ENCODE peak calls at places on chromosomes 11 and 22, in five cellular contexts. One of them, this sample, is unnamed.
A peak's percentile ranks its signal among the peaks of the same experiment; 100 is the strongest.

GRCh38 chr22:36610056-36610455 is 81.1 kb upstream of the EIF3D start:
- DNase-seq in activated CD8-positive, alpha-beta memory T cell treated with anti-CD3 and anti-CD28 coated beads, Interleukin-2, amount 50 U/mL, for 48 hours: no peak
- DNase-seq in T-helper 2 cell: no peak
- DNase-seq in fibroblast of mammary gland: no peak
- DNase-seq in HEK293T: no peak
- DNase-seq in this sample: no peak

GRCh38 chr11:93622043-93622442 is 39.4 kb upstream of the CEP295 start:
- DNase-seq in activated CD8-positive, alpha-beta memory T cell treated with anti-CD3 and anti-CD28 coated beads, Interleukin-2, amount 50 U/mL, for 48 hours: no peak
- DNase-seq in T-helper 2 cell: no peak
- DNase-seq in fibroblast of mammary gland: peak; percentile 7
- DNase-seq in HEK293T: no peak
- DNase-seq in this sample: no peak

GRCh38 chr11:33997473-33998347 is 53.8 kb upstream of the CAPRIN1 start:
- DNase-seq in activated CD8-positive, alpha-beta memory T cell treated with anti-CD3 and anti-CD28 coated beads, Interleukin-2, amount 50 U/mL, for 48 hours: no peak
- DNase-seq in T-helper 2 cell: no peak
- DNase-seq in fibroblast of mammary gland: peak; percentile 7
- DNase-seq in HEK293T: no peak
- DNase-seq in this sample: no peak

GRCh38 chr22:44455963-44456358 is 42.1 kb downstream of the RTL6 start:
- DNase-seq in activated CD8-positive, alpha-beta memory T cell treated with anti-CD3 and anti-CD28 coated beads, Interleukin-2, amount 50 U/mL, for 48 hours: peak; percentile 39
- DNase-seq in T-helper 2 cell: no peak
- DNase-seq in fibroblast of mammary gland: no peak
- DNase-seq in HEK293T: no peak
- DNase-seq in this sample: no peak

GRCh38 chr11:119476038-119476437 is 53.1 kb upstream of the THY1 start:
- DNase-seq in activated CD8-positive, alpha-beta memory T cell treated with anti-CD3 and anti-CD28 coated beads, Interleukin-2, amount 50 U/mL, for 48 hours: no peak
- DNase-seq in T-helper 2 cell: no peak
- DNase-seq in fibroblast of mammary gland: no peak
- DNase-seq in HEK293T: no peak
- DNase-seq in this sample: no peak

GRCh38 chr11:47391077-47391583 is 12.8 kb upstream of the SPI1 start:
- DNase-seq in activated CD8-positive, alpha-beta memory T cell treated with anti-CD3 and anti-CD28 coated beads, Interleukin-2, amount 50 U/mL, for 48 hours: peak; percentile 46
- DNase-seq in T-helper 2 cell: no peak
- DNase-seq in fibroblast of mammary gland: no peak
- DNase-seq in HEK293T: no peak
- DNase-seq in this sample: no peak

GRCh38 chr11:6397636-6398035 is 7.4 kb downstream of the SMPD1 start:
- DNase-seq in activated CD8-positive, alpha-beta memory T cell treated with anti-CD3 and anti-CD28 coated beads, Interleukin-2, amount 50 U/mL, for 48 hours: no peak
- DNase-seq in T-helper 2 cell: no peak
- DNase-seq in fibroblast of mammary gland: no peak
- DNase-seq in HEK293T: no peak
- DNase-seq in this sample: no peak

GRCh38 chr22:41650821-41651220 is 29.7 kb downstream of the XRCC6 start:
- DNase-seq in activated CD8-positive, alpha-beta memory T cell treated with anti-CD3 and anti-CD28 coated beads, Interleukin-2, amount 50 U/mL, for 48 hours: no peak
- DNase-seq in T-helper 2 cell: no peak
- DNase-seq in fibroblast of mammary gland: no peak
- DNase-seq in HEK293T: no peak
- DNase-seq in this sample: no peak

GRCh38 chr11:61890536-61891330 is 612 bp downstream of the FADS3 start:
- DNase-seq in activated CD8-positive, alpha-beta memory T cell treated with anti-CD3 and anti-CD28 coated beads, Interleukin-2, amount 50 U/mL, for 48 hours: peak; percentile 60
- DNase-seq in T-helper 2 cell: peak; percentile 11
- DNase-seq in fibroblast of mammary gland: peak; percentile 80
- DNase-seq in HEK293T: no peak
- DNase-seq in this sample: no peak

GRCh38 chr11:15278129-15278528 is 163.4 kb downstream of the INSC start:
- DNase-seq in activated CD8-positive, alpha-beta memory T cell treated with anti-CD3 and anti-CD28 coated beads, Interleukin-2, amount 50 U/mL, for 48 hours: no peak
- DNase-seq in T-helper 2 cell: no peak
- DNase-seq in fibroblast of mammary gland: peak; percentile 20
- DNase-seq in HEK293T: no peak
- DNase-seq in this sample: no peak

GRCh38 chr11:78742430-78742829 is 167.8 kb upstream of the NARS2 start:
- DNase-seq in activated CD8-positive, alpha-beta memory T cell treated with anti-CD3 and anti-CD28 coated beads, Interleukin-2, amount 50 U/mL, for 48 hours: no peak
- DNase-seq in T-helper 2 cell: no peak
- DNase-seq in fibroblast of mammary gland: peak; percentile 45
- DNase-seq in HEK293T: no peak
- DNase-seq in this sample: no peak

GRCh38 chr11:119218141-119218878 is 12.2 kb downstream of the CBL start:
- DNase-seq in activated CD8-positive, alpha-beta memory T cell treated with anti-CD3 and anti-CD28 coated beads, Interleukin-2, amount 50 U/mL, for 48 hours: no peak
- DNase-seq in T-helper 2 cell: no peak
- DNase-seq in fibroblast of mammary gland: peak; percentile 99
- DNase-seq in HEK293T: no peak
- DNase-seq in this sample: no peak

GRCh38 chr11:2098691-2099522 is 40.3 kb downstream of the IGF2 start:
- DNase-seq in activated CD8-positive, alpha-beta memory T cell treated with anti-CD3 and anti-CD28 coated beads, Interleukin-2, amount 50 U/mL, for 48 hours: no peak
- DNase-seq in T-helper 2 cell: no peak
- DNase-seq in fibroblast of mammary gland: no peak
- DNase-seq in HEK293T: no peak
- DNase-seq in this sample: no peak

GRCh38 chr22:27418261-27418660 is 383.3 kb downstream of the MN1 start:
- DNase-seq in activated CD8-positive, alpha-beta memory T cell treated with anti-CD3 and anti-CD28 coated beads, Interleukin-2, amount 50 U/mL, for 48 hours: no peak
- DNase-seq in T-helper 2 cell: no peak
- DNase-seq in fibroblast of mammary gland: no peak
- DNase-seq in HEK293T: no peak
- DNase-seq in this sample: no peak

GRCh38 chr11:122207921-122208764 is 92.1 kb upstream of the BLID start:
- DNase-seq in activated CD8-positive, alpha-beta memory T cell treated with anti-CD3 and anti-CD28 coated beads, Interleukin-2, amount 50 U/mL, for 48 hours: no peak
- DNase-seq in T-helper 2 cell: no peak
- DNase-seq in fibroblast of mammary gland: peak; percentile 73
- DNase-seq in HEK293T: no peak
- DNase-seq in this sample: no peak

GRCh38 chr11:61969391-61969758 is 1.9 kb upstream of the FTH1 start:
- DNase-seq in activated CD8-positive, alpha-beta memory T cell treated with anti-CD3 and anti-CD28 coated beads, Interleukin-2, amount 50 U/mL, for 48 hours: no peak
- DNase-seq in T-helper 2 cell: no peak
- DNase-seq in fibroblast of mammary gland: no peak
- DNase-seq in HEK293T: no peak
- DNase-seq in this sample: no peak

GRCh38 chr22:42825796-42826195 is 31.3 kb downstream of the ARFGAP3 start:
- DNase-seq in activated CD8-positive, alpha-beta memory T cell treated with anti-CD3 and anti-CD28 coated beads, Interleukin-2, amount 50 U/mL, for 48 hours: no peak
- DNase-seq in T-helper 2 cell: no peak
- DNase-seq in fibroblast of mammary gland: no peak
- DNase-seq in HEK293T: no peak
- DNase-seq in this sample: no peak

GRCh38 chr11:67563354-67564114 is 20.1 kb upstream of the GSTP1 start:
- DNase-seq in activated CD8-positive, alpha-beta memory T cell treated with anti-CD3 and anti-CD28 coated beads, Interleukin-2, amount 50 U/mL, for 48 hours: no peak
- DNase-seq in T-helper 2 cell: no peak
- DNase-seq in fibroblast of mammary gland: peak; percentile 92
- DNase-seq in HEK293T: no peak
- DNase-seq in this sample: no peak

GRCh38 chr11:58444285-58444684 is 2.2 kb upstream of the OR5B12 start:
- DNase-seq in activated CD8-positive, alpha-beta memory T cell treated with anti-CD3 and anti-CD28 coated beads, Interleukin-2, amount 50 U/mL, for 48 hours: no peak
- DNase-seq in T-helper 2 cell: no peak
- DNase-seq in fibroblast of mammary gland: no peak
- DNase-seq in HEK293T: no peak
- DNase-seq in this sample: no peak

GRCh38 chr11:50247309-50247874 is 214.7 kb downstream of the OR4C45 start:
- DNase-seq in activated CD8-positive, alpha-beta memory T cell treated with anti-CD3 and anti-CD28 coated beads, Interleukin-2, amount 50 U/mL, for 48 hours: no peak
- DNase-seq in T-helper 2 cell: no peak
- DNase-seq in fibroblast of mammary gland: no peak
- DNase-seq in HEK293T: no peak
- DNase-seq in this sample: no peak

GRCh38 chr22:30881361-30882180 is 87.0 kb downstream of the MORC2 start:
- DNase-seq in activated CD8-positive, alpha-beta memory T cell treated with anti-CD3 and anti-CD28 coated beads, Interleukin-2, amount 50 U/mL, for 48 hours: no peak
- DNase-seq in T-helper 2 cell: no peak
- DNase-seq in fibroblast of mammary gland: no peak
- DNase-seq in HEK293T: no peak
- DNase-seq in this sample: no peak

GRCh38 chr11:86515297-86516094 is 140.8 kb downstream of the CCDC81 start:
- DNase-seq in activated CD8-positive, alpha-beta memory T cell treated with anti-CD3 and anti-CD28 coated beads, Interleukin-2, amount 50 U/mL, for 48 hours: no peak
- DNase-seq in T-helper 2 cell: no peak
- DNase-seq in fibroblast of mammary gland: peak; percentile 91
- DNase-seq in HEK293T: peak; percentile 17
- DNase-seq in this sample: no peak

GRCh38 chr11:64881476-64881875 is 3.1 kb upstream of the EHD1 start:
- DNase-seq in activated CD8-positive, alpha-beta memory T cell treated with anti-CD3 and anti-CD28 coated beads, Interleukin-2, amount 50 U/mL, for 48 hours: no peak
- DNase-seq in T-helper 2 cell: no peak
- DNase-seq in fibroblast of mammary gland: no peak
- DNase-seq in HEK293T: no peak
- DNase-seq in this sample: no peak

GRCh38 chr22:45120931-45121330 is 42.8 kb upstream of the NUP50 start:
- DNase-seq in activated CD8-positive, alpha-beta memory T cell treated with anti-CD3 and anti-CD28 coated beads, Interleukin-2, amount 50 U/mL, for 48 hours: no peak
- DNase-seq in T-helper 2 cell: no peak
- DNase-seq in fibroblast of mammary gland: peak; percentile 56
- DNase-seq in HEK293T: no peak
- DNase-seq in this sample: no peak

GRCh38 chr22:20267441-20268288 is 453 bp downstream of the RTN4R start:
- DNase-seq in activated CD8-positive, alpha-beta memory T cell treated with anti-CD3 and anti-CD28 coated beads, Interleukin-2, amount 50 U/mL, for 48 hours: no peak
- DNase-seq in T-helper 2 cell: no peak
- DNase-seq in fibroblast of mammary gland: no peak
- DNase-seq in HEK293T: peak; percentile 40
- DNase-seq in this sample: no peak

GRCh38 chr11:86047275-86047991 is 21.5 kb downstream of the PICALM start:
- DNase-seq in activated CD8-positive, alpha-beta memory T cell treated with anti-CD3 and anti-CD28 coated beads, Interleukin-2, amount 50 U/mL, for 48 hours: no peak
- DNase-seq in T-helper 2 cell: no peak
- DNase-seq in fibroblast of mammary gland: peak; percentile 80
- DNase-seq in HEK293T: no peak
- DNase-seq in this sample: no peak

GRCh38 chr11:73396985-73397384 is 20.8 kb downstream of the RELT start:
- DNase-seq in activated CD8-positive, alpha-beta memory T cell treated with anti-CD3 and anti-CD28 coated beads, Interleukin-2, amount 50 U/mL, for 48 hours: no peak
- DNase-seq in T-helper 2 cell: no peak
- DNase-seq in fibroblast of mammary gland: no peak
- DNase-seq in HEK293T: no peak
- DNase-seq in this sample: no peak

GRCh38 chr11:125514336-125515101 is 18.5 kb upstream of the FEZ1 start:
- DNase-seq in activated CD8-positive, alpha-beta memory T cell treated with anti-CD3 and anti-CD28 coated beads, Interleukin-2, amount 50 U/mL, for 48 hours: peak; percentile 62
- DNase-seq in T-helper 2 cell: peak; percentile 84
- DNase-seq in fibroblast of mammary gland: peak; percentile 15
- DNase-seq in HEK293T: no peak
- DNase-seq in this sample: peak; percentile 55

GRCh38 chr22:44828193-44828592 is 75.8 kb downstream of the ARHGAP8 start:
- DNase-seq in activated CD8-positive, alpha-beta memory T cell treated with anti-CD3 and anti-CD28 coated beads, Interleukin-2, amount 50 U/mL, for 48 hours: peak; percentile 69
- DNase-seq in T-helper 2 cell: no peak
- DNase-seq in fibroblast of mammary gland: no peak
- DNase-seq in HEK293T: peak; percentile 77
- DNase-seq in this sample: no peak

GRCh38 chr22:23845661-23846469 is 7.1 kb upstream of the DERL3 start:
- DNase-seq in activated CD8-positive, alpha-beta memory T cell treated with anti-CD3 and anti-CD28 coated beads, Interleukin-2, amount 50 U/mL, for 48 hours: no peak
- DNase-seq in T-helper 2 cell: no peak
- DNase-seq in fibroblast of mammary gland: no peak
- DNase-seq in HEK293T: no peak
- DNase-seq in this sample: no peak

GRCh38 chr11:119342023-119342300 is 1.3 kb upstream of the C1QTNF5 start:
- DNase-seq in activated CD8-positive, alpha-beta memory T cell treated with anti-CD3 and anti-CD28 coated beads, Interleukin-2, amount 50 U/mL, for 48 hours: no peak
- DNase-seq in T-helper 2 cell: no peak
- DNase-seq in fibroblast of mammary gland: no peak
- DNase-seq in HEK293T: no peak
- DNase-seq in this sample: no peak

GRCh38 chr11:1163911-1164735 is 6.4 kb downstream of the MUC5AC start:
- DNase-seq in activated CD8-positive, alpha-beta memory T cell treated with anti-CD3 and anti-CD28 coated beads, Interleukin-2, amount 50 U/mL, for 48 hours: no peak
- DNase-seq in T-helper 2 cell: no peak
- DNase-seq in fibroblast of mammary gland: no peak
- DNase-seq in HEK293T: no peak
- DNase-seq in this sample: no peak

GRCh38 chr11:6469599-6469998 is 4.1 kb downstream of the TRIM3 start:
- DNase-seq in activated CD8-positive, alpha-beta memory T cell treated with anti-CD3 and anti-CD28 coated beads, Interleukin-2, amount 50 U/mL, for 48 hours: no peak
- DNase-seq in T-helper 2 cell: no peak
- DNase-seq in fibroblast of mammary gland: no peak
- DNase-seq in HEK293T: no peak
- DNase-seq in this sample: no peak

GRCh38 chr11:116930177-116930576 is 92.8 kb upstream of the APOA1 start:
- DNase-seq in activated CD8-positive, alpha-beta memory T cell treated with anti-CD3 and anti-CD28 coated beads, Interleukin-2, amount 50 U/mL, for 48 hours: no peak
- DNase-seq in T-helper 2 cell: peak; percentile 41
- DNase-seq in fibroblast of mammary gland: peak; percentile 32
- DNase-seq in HEK293T: no peak
- DNase-seq in this sample: peak; percentile 19

GRCh38 chr22:43897751-43898261 is 6.0 kb upstream of the PNPLA5 start:
- DNase-seq in activated CD8-positive, alpha-beta memory T cell treated with anti-CD3 and anti-CD28 coated beads, Interleukin-2, amount 50 U/mL, for 48 hours: no peak
- DNase-seq in T-helper 2 cell: no peak
- DNase-seq in fibroblast of mammary gland: peak; percentile 78
- DNase-seq in HEK293T: no peak
- DNase-seq in this sample: no peak

GRCh38 chr22:39087098-39087497 is 9.9 kb upstream of the APOBEC3H start:
- DNase-seq in activated CD8-positive, alpha-beta memory T cell treated with anti-CD3 and anti-CD28 coated beads, Interleukin-2, amount 50 U/mL, for 48 hours: no peak
- DNase-seq in T-helper 2 cell: no peak
- DNase-seq in fibroblast of mammary gland: no peak
- DNase-seq in HEK293T: no peak
- DNase-seq in this sample: no peak

GRCh38 chr11:88068848-88069554 is 106.2 kb downstream of the RAB38 start:
- DNase-seq in activated CD8-positive, alpha-beta memory T cell treated with anti-CD3 and anti-CD28 coated beads, Interleukin-2, amount 50 U/mL, for 48 hours: no peak
- DNase-seq in T-helper 2 cell: no peak
- DNase-seq in fibroblast of mammary gland: no peak
- DNase-seq in HEK293T: no peak
- DNase-seq in this sample: no peak